ENCODE peak calls at places on chromosomes 13 and 19, in five cellular contexts. L is choroid plexus epithelial cell, A is right atrium auricular region, H is mucosa of descending colon, R is activated B cell treated with CpG ODN at 0.5 μM for 24 hours. U is an unnamed sample.

GRCh38 chr19:7953060-7953459 is 9.6 kb upstream of the TIMM44 start:
- DNase-seq in L (peak), A (no peak), H (peak), R (no peak), U (no peak)

GRCh38 chr13:77034883-77035282 is 7.9 kb upstream of the FBXL3 start:
- DNase-seq in L (peak), A (no peak), H (no peak), R (no peak), U (no peak)

GRCh38 chr13:29543230-29544215 is 52.0 kb downstream of the SLC7A1 start:
- DNase-seq in L (peak), A (no peak), H (no peak), R (peak), U (no peak)

GRCh38 chr19:18385675-18386542 is at the start of gene GDF15:
- DNase-seq in L (peak), A (no peak), H (peak), R (peak), U (no peak)

GRCh38 chr19:39557791-39558622 is 18.0 kb upstream of the EID2 start:
- DNase-seq in L (peak), A (no peak), H (no peak), R (no peak), U (no peak)

GRCh38 chr13:25069236-25069635 is 26.7 kb upstream of the PABPC3 start:
- DNase-seq in L (no peak), A (no peak), H (no peak), R (no peak), U (no peak)

GRCh38 chr19:57637379-57637778 is 4.4 kb downstream of the ZNF211 start:
- DNase-seq in L (no peak), A (no peak), H (no peak), R (no peak), U (no peak)

GRCh38 chr19:18651300-18651699 is 14.5 kb downstream of the KLHL26 start:
- DNase-seq in L (no peak), A (no peak), H (no peak), R (no peak), U (no peak)

GRCh38 chr19:401836-402535 is 7.0 kb downstream of the C2CD4C start:
- DNase-seq in L (no peak), A (no peak), H (peak), R (no peak), U (no peak)

GRCh38 chr19:10624585-10624984 is 768 bp upstream of the SLC44A2 start:
- DNase-seq in L (no peak), A (no peak), H (peak), R (no peak), U (no peak)

GRCh38 chr19:19366691-19367396 is 38.6 kb upstream of the GATAD2A start:
- DNase-seq in L (peak), A (no peak), H (peak), R (peak), U (peak)

GRCh38 chr13:28047784-28048388 is 52.5 kb downstream of the FLT3 start:
- DNase-seq in L (peak), A (no peak), H (no peak), R (no peak), U (peak)

GRCh38 chr13:87042946-87043345 is 628.2 kb upstream of the SLITRK5 start:
- DNase-seq in L (peak), A (no peak), H (no peak), R (no peak), U (no peak)

GRCh38 chr13:35874704-35875103 is 256.5 kb downstream of the DCLK1 start:
- DNase-seq in L (no peak), A (peak), H (no peak), R (no peak), U (no peak)

GRCh38 chr13:82993417-82993816 is 888.9 kb downstream of the SLITRK1 start:
- DNase-seq in L (no peak), A (no peak), H (no peak), R (no peak), U (no peak)

GRCh38 chr13:44160549-44161278 is 212.9 kb upstream of the SERP2 start:
- DNase-seq in L (no peak), A (no peak), H (no peak), R (no peak), U (no peak)

GRCh38 chr19:18074192-18074591 is 12.5 kb downstream of the IL12RB1 start:
- DNase-seq in L (no peak), A (no peak), H (no peak), R (no peak), U (no peak)

GRCh38 chr13:50701469-50701868 is 142.0 kb downstream of the DLEU7 start:
- DNase-seq in L (no peak), A (no peak), H (no peak), R (no peak), U (no peak)

GRCh38 chr13:114204894-114205293 is 25.8 kb downstream of the CFAP97D2 start:
- DNase-seq in L (no peak), A (no peak), H (no peak), R (no peak), U (no peak)

GRCh38 chr13:98797456-98797855 is 45.0 kb upstream of the SLC15A1 start:
- DNase-seq in L (no peak), A (peak), H (no peak), R (no peak), U (no peak)

GRCh38 chr13:51638497-51638871 is 54.2 kb downstream of the WDFY2 start:
- DNase-seq in L (no peak), A (no peak), H (no peak), R (no peak), U (no peak)

GRCh38 chr19:45676851-45677263 is 8.8 kb downstream of the GIPR start:
- DNase-seq in L (no peak), A (no peak), H (peak), R (peak), U (peak)

GRCh38 chr19:12425501-12426274 is 15.1 kb downstream of the ZNF443 start:
- DNase-seq in L (no peak), A (no peak), H (no peak), R (no peak), U (no peak)

GRCh38 chr19:48878219-48879024 is 6.2 kb downstream of the PPP1R15A start:
- DNase-seq in L (peak), A (peak), H (no peak), R (no peak), U (no peak)

GRCh38 chr19:9941646-9942045 is 5.3 kb upstream of the OLFM2 start:
- DNase-seq in L (no peak), A (no peak), H (no peak), R (no peak), U (no peak)

GRCh38 chr13:73602295-73602694 is 531.9 kb downstream of the KLF12 start:
- DNase-seq in L (peak), A (no peak), H (no peak), R (no peak), U (no peak)

GRCh38 chr13:35468195-35468594 is 8.3 kb downstream of the MAB21L1 start:
- DNase-seq in L (peak), A (no peak), H (no peak), R (no peak), U (no peak)

GRCh38 chr13:48775285-48775684 is 121.6 kb downstream of the CYSLTR2 start:
- DNase-seq in L (peak), A (no peak), H (no peak), R (no peak), U (no peak)

GRCh38 chr13:70842062-70842644 is 733.9 kb upstream of the KLHL1 start:
- DNase-seq in L (no peak), A (no peak), H (peak), R (no peak), U (no peak)

GRCh38 chr13:41428155-41428554 is 29.2 kb upstream of the RGCC start:
- DNase-seq in L (no peak), A (no peak), H (no peak), R (no peak), U (peak)

GRCh38 chr13:46598140-46598819 is 45.3 kb downstream of the LRCH1 start:
- DNase-seq in L (no peak), A (no peak), H (no peak), R (no peak), U (peak)

GRCh38 chr13:108958013-108958376 is 328.6 kb downstream of the MYO16 start:
- DNase-seq in L (no peak), A (no peak), H (no peak), R (no peak), U (no peak)

U was measured in naive B cell.